ENCODE peak calls at places on chromosomes 7 and 10, in five cellular contexts. V is sigmoid colon, E is psoas muscle, W is PC-9, H is body of pancreas. S is an unnamed sample. For H3K9me3, the result is how much of the 10 kb centered on the place peaks cover.

GRCh38 chr7:141585592-141586510 is 34.6 kb downstream of the AGK start:
- DNase-seq in V (no peak), E (no peak), W (peak), H (no peak), S (no peak)

GRCh38 chr7:30950197-30950596 is 13.6 kb upstream of the GHRHR start:
- DNase-seq in V (no peak), E (no peak), W (no peak), H (no peak), S (no peak)

GRCh38 chr10:96587255-96588059 is 645 bp upstream of the TM9SF3 start:
- DNase-seq in V (peak), E (peak), W (no peak), H (peak), S (peak)

GRCh38 chr7:40306596-40306995 is 171.8 kb downstream of the SUGCT start:
- DNase-seq in V (no peak), E (no peak), W (no peak), H (no peak), S (no peak)

GRCh38 chr7:898460-898854 is 22.1 kb downstream of the GET4 start:
- DNase-seq in V (no peak), E (peak), W (no peak), H (no peak), S (no peak)

GRCh38 chr7:134948736-134949135 is 37.6 kb upstream of the AGBL3 start:
- DNase-seq in V (no peak), E (no peak), W (peak), H (no peak), S (peak)

GRCh38 chr10:80415734-80416281 is 7.5 kb downstream of the PRXL2A start:
- DNase-seq in V (no peak), E (no peak), W (no peak), H (no peak), S (no peak)

GRCh38 chr7:127901895-127902703 is 129.1 kb downstream of the LRRC4 start:
- DNase-seq in V (no peak), E (no peak), W (no peak), H (no peak), S (no peak)

GRCh38 chr7:28180364-28181147 is at the start of gene JAZF1:
- DNase-seq in V (peak), E (peak), W (peak), H (peak), S (peak)

GRCh38 chr7:91280180-91280579 is 15.9 kb downstream of the FZD1 start:
- DNase-seq in V (no peak), E (no peak), W (no peak), H (no peak), S (no peak)

GRCh38 chr7:5419523-5420107 is 4.0 kb downstream of the TNRC18 start:
- DNase-seq in V (no peak), E (no peak), W (peak), H (peak), S (peak)

GRCh38 chr7:13989138-13989943 is at the start of gene ETV1:
- DNase-seq in V (peak), E (peak), W (peak), H (peak), S (peak)

GRCh38 chr10:11086177-11086576 is 68.5 kb downstream of the CELF2 start:
- DNase-seq in V (peak), E (no peak), W (no peak), H (no peak), S (no peak)

GRCh38 chr10:74889662-74889998 is 63.2 kb downstream of the KAT6B start:
- DNase-seq in V (no peak), E (no peak), W (no peak), H (no peak), S (no peak)

GRCh38 chr10:74887614-74888284 is 61.3 kb downstream of the KAT6B start:
- DNase-seq in V (no peak), E (no peak), W (no peak), H (no peak), S (no peak)

GRCh38 chr10:74890460-74890859 is 64.1 kb downstream of the KAT6B start:
- DNase-seq in V (no peak), E (no peak), W (no peak), H (peak), S (no peak)

GRCh38 chr10:74891048-74891447 is 64.6 kb downstream of the KAT6B start:
- DNase-seq in V (no peak), E (no peak), W (no peak), H (peak), S (peak)

DNA sequence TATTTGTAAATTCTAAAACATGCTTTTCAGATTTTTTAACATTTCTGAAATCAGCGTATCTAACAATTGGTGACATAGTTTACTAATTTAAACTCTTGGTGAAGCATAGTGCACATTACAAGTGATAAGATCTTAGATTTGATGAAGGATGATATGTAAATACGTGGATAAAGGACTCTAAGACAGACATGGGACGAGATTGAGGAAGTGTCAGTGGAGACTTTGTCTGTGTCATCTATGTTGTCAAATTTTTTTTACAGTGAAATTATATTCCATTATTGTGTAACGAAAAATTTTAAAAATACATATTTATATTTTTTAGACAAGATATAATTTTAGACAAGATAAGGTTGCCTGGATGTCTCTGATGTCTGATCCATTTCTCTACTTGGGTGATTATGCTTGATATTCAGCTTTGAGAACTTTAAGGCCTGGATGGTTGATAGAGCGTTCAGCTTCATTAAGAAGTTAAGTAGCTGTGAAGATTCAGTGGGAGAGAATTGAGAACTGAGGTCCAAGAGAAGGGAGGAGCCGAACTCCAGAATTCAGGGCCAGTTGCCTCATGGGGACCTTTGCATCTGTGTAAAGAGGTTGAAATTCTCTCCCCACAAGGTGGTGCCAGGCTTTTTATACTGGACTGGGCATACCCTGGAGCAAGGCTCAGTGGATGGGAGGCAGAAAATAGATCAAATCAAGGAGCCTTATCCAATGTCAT is 62.7 kb downstream of the KAT6B start:
- DNase-seq in V (no peak), E (no peak), W (no peak), H (peak), S (peak)
- TF ChIP-seq CTCF in V (no peak), E (peak), W (no peak), H (peak), S (peak)

DNA sequence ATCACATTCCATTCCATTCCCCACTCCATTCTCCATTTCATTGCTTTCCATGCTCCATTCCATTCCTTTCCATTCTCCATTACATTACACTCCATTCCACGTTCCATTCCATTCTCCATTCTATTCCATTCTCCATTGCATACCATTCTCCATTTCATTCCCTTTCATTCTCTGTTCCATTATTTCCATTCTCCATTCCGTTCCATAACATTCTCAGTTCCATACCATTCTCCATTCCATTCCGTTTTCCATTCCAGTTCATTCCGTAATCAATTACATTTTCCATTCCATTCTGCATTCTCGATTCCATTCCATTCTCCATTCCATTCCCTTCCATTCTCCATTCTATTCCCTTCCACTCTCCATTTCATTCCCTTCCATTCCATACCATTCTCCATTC is 86.4 kb downstream of the NSUN6 start:
- DNase-seq in V (no peak), E (no peak), W (no peak), H (no peak), S (no peak)
- H3K9me3 ChIP-seq in V (under half), E (under half), W (under half), H (under half), S (under half)

DNA sequence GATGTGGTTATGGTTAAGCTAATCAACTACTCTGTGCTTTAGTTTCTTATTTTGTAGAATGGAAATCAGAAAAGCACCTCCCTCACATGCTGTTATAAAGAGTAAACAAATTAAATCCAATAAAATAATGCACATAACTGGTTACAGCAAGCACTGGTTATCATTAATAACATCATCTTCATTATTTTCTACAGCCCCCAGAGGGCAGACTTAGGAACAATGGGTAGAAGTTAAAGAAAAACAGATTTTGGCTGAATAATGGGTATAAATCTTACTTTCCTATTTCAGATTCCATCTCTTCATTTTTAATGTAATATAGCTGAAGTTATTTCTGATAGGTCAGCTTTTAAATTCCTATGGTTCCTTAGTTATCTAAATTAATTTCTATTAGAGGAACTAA is 126.5 kb downstream of the DOCK4 start:
- DNase-seq in V (no peak), E (no peak), W (no peak), H (no peak), S (no peak)
- TF ChIP-seq CTCF in V (no peak), E (peak), W (peak), H (no peak), S (no peak)

DNA sequence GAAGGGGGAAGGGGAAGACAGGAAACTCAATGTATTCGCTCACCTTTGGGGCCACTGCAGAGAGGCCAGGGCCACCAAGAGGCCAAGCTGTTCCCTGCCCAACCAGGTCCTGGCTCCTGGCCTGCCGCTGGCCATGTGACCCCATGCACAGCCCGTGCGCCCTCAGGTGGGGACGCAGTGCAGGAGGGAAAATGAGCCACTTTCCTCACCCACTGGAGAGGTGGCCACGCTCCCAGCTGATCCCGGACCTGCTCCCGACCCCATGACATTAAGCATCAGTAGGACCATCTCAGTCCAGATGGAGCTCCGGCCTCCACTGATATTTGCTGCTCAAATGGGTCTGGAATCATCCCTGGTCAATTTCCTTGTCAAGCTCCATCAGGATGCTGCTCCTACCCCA is 40.2 kb downstream of the HSPA12A start:
- DNase-seq in V (peak), E (no peak), W (no peak), H (no peak), S (no peak)
- H3K9me3 ChIP-seq in V (under half), E (under half), W (under half), H (under half), S (under half)

GRCh38 chr10:5343561-5343960 is 21.2 kb upstream of the UCN3 start:
- DNase-seq in V (no peak), E (no peak), W (no peak), H (no peak), S (no peak)
- TF ChIP-seq CTCF in V (no peak), E (no peak), W (no peak), H (no peak), S (peak)

DNA sequence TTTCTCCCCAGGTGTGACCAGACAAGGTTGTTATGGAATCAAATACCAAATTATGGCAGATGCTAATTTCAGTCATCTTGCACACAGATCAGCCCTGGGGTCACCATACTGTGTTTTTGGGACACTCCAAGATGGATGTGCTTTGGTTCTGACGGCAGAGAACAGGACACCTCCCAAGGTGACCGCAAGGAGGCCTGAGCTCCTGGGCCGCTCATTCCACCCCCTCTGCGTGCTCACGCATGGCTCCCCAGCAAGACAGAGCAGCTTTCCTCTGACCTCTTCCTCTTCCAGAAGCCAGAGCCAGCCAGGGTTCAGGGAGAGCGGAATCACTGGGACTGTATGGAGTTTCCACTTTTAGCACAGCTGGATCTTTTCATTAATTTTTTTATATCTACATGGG is 402.8 kb downstream of the DNAJB6 start:
- DNase-seq in V (no peak), E (no peak), W (no peak), H (no peak), S (no peak)
- H3K9me3 ChIP-seq in V (under half), E (under half), W (under half), H (under half), S (under half)

DNA sequence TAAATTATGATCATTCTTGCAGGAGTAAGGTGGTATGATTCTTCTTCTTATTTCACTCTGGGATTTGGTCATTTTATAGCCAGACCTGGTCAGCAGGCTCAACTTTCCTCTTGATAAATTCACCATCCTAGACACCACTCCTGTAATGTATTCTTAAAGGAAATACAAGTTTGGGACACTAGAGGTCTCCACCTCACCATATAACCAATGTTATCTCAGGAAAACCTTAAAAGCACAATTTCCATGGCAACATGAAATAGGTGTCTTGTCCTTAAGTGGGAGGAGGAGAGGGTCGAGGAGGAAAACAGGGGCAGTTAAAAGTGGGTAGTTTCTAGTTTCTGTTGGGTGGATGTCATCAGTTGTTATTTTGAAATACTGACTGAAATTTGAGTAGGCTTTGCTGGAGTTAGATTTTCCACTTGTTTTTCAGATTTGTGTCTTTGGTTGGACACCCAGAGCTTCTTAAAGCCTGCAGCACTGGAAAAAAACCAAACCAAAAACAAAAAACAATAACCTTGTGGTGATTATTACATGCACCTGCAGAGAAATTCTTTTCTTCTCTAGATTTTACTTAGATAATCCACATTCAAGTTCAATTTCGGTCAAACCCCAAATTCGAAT is 163.1 kb downstream of the PRKCQ start:
- DNase-seq in V (no peak), E (no peak), W (no peak), H (no peak), S (no peak)
- TF ChIP-seq CTCF in V (no peak), E (peak), W (peak), H (peak), S (peak)

S was measured in thyroid gland.